ENCODE peak calls at places on chromosome 18, in seven cellular contexts. S is heart right ventricle, Y is right cardiac atrium, T is hepatocyte, X is esophagus squamous epithelium, C is GM23248, E is H1. Q is an unnamed sample. For H3K9me3, the result is how much of the 10 kb centered on the place peaks cover.

GRCh38 chr18:23844991-23845680 is 155.9 kb downstream of the LAMA3 start:
- DNase-seq in E (no peak), Y (no peak), S (no peak), T (peak), C (peak), X (no peak), Q (no peak)

GRCh38 chr18:32851936-32852335 is 79.1 kb upstream of the KLHL14 start:
- DNase-seq in X (no peak), E (no peak), C (no peak), Y (no peak), S (no peak), T (no peak), Q (no peak)

GRCh38 chr18:57188851-57189565 is 42.1 kb downstream of the BOD1L2 start:
- DNase-seq in C (no peak), X (no peak), E (no peak), T (no peak), S (no peak), Y (no peak), Q (no peak)

GRCh38 chr18:3151379-3152264 is 68.1 kb downstream of the MYOM1 start:
- DNase-seq in C (peak), E (no peak), Y (no peak), X (no peak), T (peak), S (no peak), Q (no peak)

GRCh38 chr18:9986156-9986930 is 72.5 kb downstream of the VAPA start:
- DNase-seq in E (no peak), C (no peak), T (no peak), S (no peak), X (no peak), Y (peak), Q (no peak)

GRCh38 chr18:44130365-44130942 is 550.2 kb upstream of the SETBP1 start:
- DNase-seq in C (peak), E (no peak), T (peak), S (peak), X (no peak), Y (peak), Q (no peak)

GRCh38 chr18:42094875-42095274 is 139.8 kb downstream of the PIK3C3 start:
- DNase-seq in X (no peak), C (no peak), S (no peak), E (no peak), Y (no peak), T (no peak), Q (no peak)

GRCh38 chr18:49238433-49239042 is 221.9 kb downstream of the DYM start:
- DNase-seq in S (peak), E (no peak), X (no peak), C (peak), Y (no peak), T (peak), Q (no peak)

GRCh38 chr18:212780-213179 is 54.4 kb downstream of the USP14 start:
- DNase-seq in C (peak), Y (no peak), X (no peak), T (no peak), S (no peak), E (no peak), Q (no peak)

GRCh38 chr18:47718646-47719045 is 211.8 kb downstream of the SMAD2 start:
- DNase-seq in T (no peak), Y (no peak), E (no peak), X (no peak), C (no peak), S (no peak), Q (no peak)

GRCh38 chr18:36468161-36468560 is 170.6 kb downstream of the FHOD3 start:
- DNase-seq in T (no peak), C (no peak), Y (peak), E (no peak), X (no peak), S (peak), Q (no peak)

GRCh38 chr18:47877892-47878291 is 52.6 kb downstream of the SMAD2 start:
- DNase-seq in C (no peak), Y (no peak), T (no peak), E (no peak), S (no peak), X (no peak), Q (no peak)

GRCh38 chr18:51041677-51042076 is 11.7 kb downstream of the SMAD4 start:
- DNase-seq in Y (no peak), E (no peak), C (no peak), S (no peak), T (no peak), X (no peak), Q (no peak)

GRCh38 chr18:69838620-69839411 is 108.9 kb downstream of the CD226 start:
- DNase-seq in Y (no peak), X (no peak), T (no peak), C (no peak), E (peak), S (no peak), Q (no peak)

GRCh38 chr18:3901811-3902210 is 451.8 kb downstream of the TGIF1 start:
- DNase-seq in C (no peak), T (no peak), X (no peak), S (no peak), E (no peak), Y (no peak), Q (no peak)

GRCh38 chr18:56532176-56532840 is 106.1 kb downstream of the TXNL1 start:
- DNase-seq in S (no peak), E (no peak), T (no peak), X (no peak), C (peak), Y (no peak), Q (no peak)

GRCh38 chr18:28127763-28128737 is 48.9 kb downstream of the CDH2 start:
- DNase-seq in S (no peak), X (no peak), T (peak), C (peak), Y (peak), E (no peak), Q (no peak)

GRCh38 chr18:48355526-48356115 is 53.6 kb downstream of the ZBTB7C start:
- DNase-seq in X (no peak), E (no peak), C (no peak), S (no peak), T (no peak), Y (no peak), Q (no peak)

DNA sequence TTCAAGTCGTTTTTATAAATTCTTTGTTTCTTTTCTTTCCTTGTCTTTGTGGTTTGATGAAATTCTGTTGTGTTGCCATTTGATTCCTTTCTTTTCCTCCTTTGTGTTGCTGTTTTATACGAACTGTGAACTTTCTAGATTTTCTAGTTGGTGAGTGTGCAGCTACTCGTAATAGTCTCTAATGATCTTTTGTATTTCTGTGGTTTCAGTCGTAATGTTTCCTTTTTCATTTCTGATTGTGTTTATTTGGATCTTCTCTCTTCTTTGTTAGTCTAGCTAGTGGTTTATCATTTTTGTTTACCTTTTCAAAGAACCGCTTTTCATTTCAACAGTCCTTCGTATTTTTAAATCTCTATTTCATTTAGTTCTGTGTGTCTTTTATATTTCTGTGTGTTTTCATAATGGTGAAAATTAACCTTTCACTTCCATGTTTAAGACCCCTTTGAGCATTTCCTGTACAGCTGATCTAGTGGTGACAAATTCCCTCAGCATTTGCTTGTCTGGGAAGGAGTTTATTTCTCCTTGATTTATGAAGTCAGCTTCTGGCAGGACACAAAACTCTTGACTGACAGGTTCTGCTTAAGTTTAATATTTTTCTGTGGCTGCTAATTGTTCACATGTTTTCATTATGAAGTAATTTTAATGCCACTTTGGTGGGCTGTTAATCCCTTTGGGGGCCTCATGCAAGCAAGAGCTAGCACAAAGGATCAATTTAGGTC is 16.2 kb upstream of the MALT1 start:
- DNase-seq in S (no peak), Y (no peak), T (no peak), X (no peak), E (no peak), C (no peak), Q (no peak)
- H3K27ac ChIP-seq in S (no peak), Y (no peak), T (no peak), X (peak), E (no peak), C (no peak), Q (no peak)

GRCh38 chr18:76208632-76209308 is 286.3 kb downstream of the ZNF516 start:
- DNase-seq in S (no peak), Y (peak), E (no peak), T (no peak), C (peak), X (no peak), Q (no peak)
- H3K4me3 ChIP-seq in S (peak), Y (peak), E (no peak), T (no peak), C (peak), X (no peak), Q (peak)

DNA sequence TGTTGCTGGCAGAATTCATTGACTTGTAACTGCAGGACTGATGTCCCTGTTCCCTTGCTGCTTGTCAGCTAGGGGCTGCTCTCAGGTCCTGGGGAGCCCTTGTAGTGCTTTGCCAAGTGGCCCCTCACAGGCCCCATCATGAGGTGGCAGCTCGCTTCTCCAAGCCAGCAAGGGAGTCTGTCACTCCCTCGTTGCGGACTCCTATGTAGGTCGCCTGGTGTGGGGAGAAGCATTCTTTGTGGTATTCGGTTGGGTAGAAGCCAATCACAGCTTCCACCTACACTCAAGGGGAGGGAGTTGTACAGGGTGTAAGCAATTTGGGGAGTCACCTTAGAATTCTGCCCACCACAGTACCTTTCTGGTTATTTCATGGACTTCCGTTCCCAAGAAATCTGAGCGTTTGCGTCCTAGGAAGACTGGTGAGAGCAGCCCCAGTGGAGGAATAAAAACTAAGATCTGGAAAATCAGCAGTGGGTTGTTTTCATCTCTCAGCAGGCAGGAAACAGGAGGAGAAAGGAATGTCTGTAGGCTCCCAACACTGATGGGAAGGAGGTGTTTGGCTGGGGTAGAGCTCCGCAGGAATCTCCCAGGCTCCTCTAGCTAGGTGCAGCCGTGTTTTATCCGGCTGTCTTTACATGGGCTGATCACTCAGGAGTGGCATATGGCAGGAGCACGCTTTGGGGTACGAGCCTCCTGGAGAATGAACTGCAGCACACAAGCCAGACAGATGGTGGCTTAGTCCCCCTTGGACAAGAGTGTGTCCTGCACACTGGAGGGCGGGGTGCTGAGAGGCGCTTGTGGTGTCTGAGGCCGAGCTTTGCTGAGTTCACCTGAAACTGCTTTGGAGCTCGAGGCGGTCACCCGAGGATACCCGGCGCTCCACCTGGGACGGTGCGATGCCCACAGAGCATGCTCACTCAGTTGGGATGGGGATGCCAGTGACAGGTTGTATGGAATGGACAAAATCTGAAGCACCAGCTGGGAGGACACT is 58.3 kb downstream of the LDLRAD4 start:
- DNase-seq in T (no peak), E (no peak), S (no peak), X (no peak), C (no peak), Y (peak), Q (no peak)
- H3K9me3 ChIP-seq in T (under half), E (under half), S (under half), X (under half), C (under half), Y (under half), Q (under half)

GRCh38 chr18:62758591-62758990 is 43.2 kb downstream of the PHLPP1 start:
- DNase-seq in C (no peak), E (no peak), T (no peak), Y (no peak), S (no peak), X (no peak), Q (no peak)
- H3K27ac ChIP-seq in C (no peak), E (peak), T (no peak), Y (no peak), S (no peak), X (peak), Q (no peak)

GRCh38 chr18:55404811-55405654 is 183.0 kb downstream of the TCF4 start:
- DNase-seq in C (peak), T (no peak), Y (no peak), X (no peak), S (no peak), E (no peak), Q (no peak)

GRCh38 chr18:55402731-55403405 is 185.1 kb downstream of the TCF4 start:
- DNase-seq in X (no peak), Y (no peak), S (no peak), T (no peak), E (no peak), C (peak), Q (no peak)

GRCh38 chr18:55403555-55403954 is 184.4 kb downstream of the TCF4 start:
- DNase-seq in Y (no peak), X (no peak), T (no peak), S (no peak), C (peak), E (no peak), Q (no peak)

GRCh38 chr18:55405655-55406373 is 182.2 kb downstream of the TCF4 start:
- DNase-seq in S (peak), E (no peak), T (peak), Y (peak), X (no peak), C (peak), Q (peak)

GRCh38 chr18:55404136-55404810 is 183.7 kb downstream of the TCF4 start:
- DNase-seq in E (no peak), Y (no peak), C (no peak), T (no peak), X (no peak), S (no peak), Q (no peak)
- H3K4me3 ChIP-seq in E (no peak), Y (no peak), C (peak), T (no peak), X (no peak), S (no peak), Q (no peak)

DNA sequence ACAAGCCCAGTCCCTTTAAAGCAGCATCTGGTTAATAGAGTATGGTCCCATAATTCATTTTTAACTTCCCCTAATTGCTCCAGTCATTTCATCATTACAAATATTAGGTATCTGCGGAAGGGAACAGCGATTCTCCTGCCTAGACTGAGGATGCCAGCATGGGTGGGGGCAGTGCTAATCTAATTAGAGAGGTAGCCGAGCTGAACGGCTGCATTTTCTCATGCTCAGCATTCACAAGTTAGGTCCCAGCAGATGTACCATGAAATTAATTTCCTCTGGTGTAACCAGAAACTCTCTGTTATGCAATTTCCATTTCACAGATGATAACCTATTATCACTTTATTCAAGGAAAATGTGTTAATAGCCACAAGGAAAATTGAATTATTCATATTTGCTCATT is 608.3 kb downstream of the GALR1 start:
- DNase-seq in E (no peak), S (no peak), Y (no peak), T (no peak), C (no peak), X (no peak), Q (no peak)
- H3K9me3 ChIP-seq in E (under half), S (under half), Y (under half), T (under half), C (under half), X (under half), Q (under half)

GRCh38 chr18:40371673-40372072 is 1583.4 kb upstream of the PIK3C3 start:
- DNase-seq in S (no peak), E (no peak), T (no peak), X (no peak), C (peak), Y (no peak), Q (no peak)
- H3K27ac ChIP-seq in S (no peak), E (no peak), T (no peak), X (no peak), C (no peak), Y (no peak), Q (no peak)